ENCODE peak calls at places on chromosome 9, in nine cellular contexts. H, G, Q, O, W, L, C, I and U are unnamed samples.

GRCh38 chr9:125663127-125663526 is 43.9 kb downstream of the MAPKAP1 start:
- DNase-seq in C (no peak), O (peak), W (no peak), H (no peak), L (no peak), Q (peak), G (no peak), I (no peak), U (no peak)

GRCh38 chr9:98276907-98277469 is 21.5 kb upstream of the TBC1D2 start:
- DNase-seq in C (no peak), L (no peak), H (no peak), I (no peak), O (no peak), Q (no peak), G (no peak), W (no peak), U (no peak)

GRCh38 chr9:81686614-81687520 is 2.5 kb downstream of the TLE1 start:
- DNase-seq in W (peak), O (peak), L (peak), H (peak), I (peak), C (peak), Q (peak), G (peak), U (peak)

GRCh38 chr9:129338701-129339445 is 160.8 kb upstream of the IER5L start:
- DNase-seq in C (no peak), I (no peak), L (no peak), Q (peak), W (no peak), O (no peak), H (no peak), G (no peak), U (no peak)

GRCh38 chr9:88872171-88872946 is 118.9 kb upstream of the S1PR3 start:
- DNase-seq in O (no peak), Q (no peak), I (no peak), G (no peak), H (no peak), C (no peak), W (no peak), L (no peak), U (no peak)

GRCh38 chr9:95696701-95697100 is 178.8 kb upstream of the ERCC6L2 start:
- DNase-seq in I (no peak), C (no peak), O (no peak), L (no peak), H (no peak), G (no peak), Q (peak), W (no peak), U (no peak)

GRCh38 chr9:33354651-33355211 is 47.6 kb downstream of the AQP7 start:
- DNase-seq in H (no peak), C (no peak), G (no peak), I (no peak), L (no peak), W (no peak), Q (no peak), O (no peak), U (no peak)

GRCh38 chr9:134317431-134318414 is 8.5 kb upstream of the RXRA start:
- DNase-seq in C (no peak), G (no peak), O (peak), L (no peak), I (no peak), Q (no peak), W (no peak), H (no peak), U (no peak)

GRCh38 chr9:33393581-33393980 is 8.8 kb downstream of the AQP7 start:
- DNase-seq in H (no peak), I (no peak), Q (no peak), L (no peak), W (no peak), G (no peak), C (no peak), O (no peak), U (no peak)